ENCODE peak calls at places on chromosomes 6 and 20, in four cellular contexts. One of them, this sample, is unnamed.

GRCh38 chr20:58260006-58260405 is 31.6 kb upstream of the ANKRD60 start:
- DNase-seq in GM23248: no peak
- DNase-seq in mesendoderm: no peak
- DNase-seq in PC-3: no peak
- DNase-seq in this sample: no peak

GRCh38 chr6:40409716-40410397 is 177.3 kb downstream of the LRFN2 start:
- DNase-seq in GM23248: no peak
- DNase-seq in mesendoderm: peak; percentile 57
- DNase-seq in PC-3: no peak
- DNase-seq in this sample: no peak

GRCh38 chr20:37346232-37346525 is 239 bp downstream of the SRC start:
- DNase-seq in GM23248: peak; percentile 58
- DNase-seq in mesendoderm: no peak
- DNase-seq in PC-3: no peak
- DNase-seq in this sample: no peak

GRCh38 chr6:27517238-27517637 is 44.3 kb upstream of the ZNF184 start:
- DNase-seq in GM23248: no peak
- DNase-seq in mesendoderm: no peak
- DNase-seq in PC-3: no peak
- DNase-seq in this sample: no peak

GRCh38 chr6:101226677-101227135 is 166.8 kb upstream of the GRIK2 start:
- DNase-seq in GM23248: peak; percentile 3
- DNase-seq in mesendoderm: peak; percentile 91
- DNase-seq in PC-3: peak; percentile 82
- DNase-seq in this sample: peak; percentile 94

GRCh38 chr20:47544852-47545251 is 43.2 kb downstream of the NCOA3 start:
- DNase-seq in GM23248: peak; percentile 54
- DNase-seq in mesendoderm: no peak
- DNase-seq in PC-3: no peak
- DNase-seq in this sample: no peak

GRCh38 chr20:8557711-8558110 is 425.6 kb downstream of the PLCB1 start:
- DNase-seq in GM23248: peak; percentile 50
- DNase-seq in mesendoderm: no peak
- DNase-seq in PC-3: no peak
- DNase-seq in this sample: no peak

GRCh38 chr6:5606546-5606945 is 345.2 kb downstream of the FARS2 start:
- DNase-seq in GM23248: no peak
- DNase-seq in mesendoderm: no peak
- DNase-seq in PC-3: no peak
- DNase-seq in this sample: no peak

GRCh38 chr20:5973172-5973571 is 22.7 kb downstream of the MCM8 start:
- DNase-seq in GM23248: peak; percentile 42
- DNase-seq in mesendoderm: no peak
- DNase-seq in PC-3: peak; percentile 97
- DNase-seq in this sample: no peak

GRCh38 chr6:36733300-36733699 is 35.7 kb downstream of the RAB44 start:
- DNase-seq in GM23248: no peak
- DNase-seq in mesendoderm: no peak
- DNase-seq in PC-3: no peak
- DNase-seq in this sample: no peak
- H3K4me3 ChIP-seq in GM23248: no peak overlapping the region
- H3K4me3 ChIP-seq in mesendoderm: no peak overlapping the region
- H3K4me3 ChIP-seq in PC-3: no peak overlapping the region
- H3K4me3 ChIP-seq in this sample: no peak overlapping the region

GRCh38 chr20:50085481-50086365 is 27.2 kb downstream of the UBE2V1 start:
- DNase-seq in GM23248: peak; percentile 71
- DNase-seq in mesendoderm: peak; percentile 84
- DNase-seq in PC-3: peak; percentile 75
- DNase-seq in this sample: peak; percentile 81
- H3K9ac ChIP-seq in GM23248: peak overlapping the region; percentile 51
- H3K9ac ChIP-seq in mesendoderm: peak overlapping the region; percentile 54
- H3K9ac ChIP-seq in PC-3: no peak overlapping the region
- H3K9ac ChIP-seq in this sample: peak overlapping the region; percentile 7

GRCh38 chr20:13783528-13783927 is 1.2 kb downstream of the ESF1 start:
- DNase-seq in GM23248: no peak
- DNase-seq in mesendoderm: no peak
- DNase-seq in PC-3: no peak
- DNase-seq in this sample: no peak
- H3K4me3 ChIP-seq in GM23248: peak overlapping the region; percentile 94
- H3K4me3 ChIP-seq in mesendoderm: no peak overlapping the region
- H3K4me3 ChIP-seq in PC-3: peak overlapping the region; percentile 82
- H3K4me3 ChIP-seq in this sample: peak overlapping the region; percentile 100

GRCh38 chr20:52103911-52104545 is 87.6 kb downstream of the ZFP64 start:
- DNase-seq in GM23248: peak; percentile 30
- DNase-seq in mesendoderm: peak; percentile 92
- DNase-seq in PC-3: no peak
- DNase-seq in this sample: peak; percentile 86

GRCh38 chr20:52103469-52103910 is 88.1 kb downstream of the ZFP64 start:
- DNase-seq in GM23248: peak; percentile 61
- DNase-seq in mesendoderm: peak; percentile 82
- DNase-seq in PC-3: no peak
- DNase-seq in this sample: peak; percentile 75

GRCh38 chr20:52104546-52105044 is 87.0 kb downstream of the ZFP64 start:
- DNase-seq in GM23248: peak; percentile 49
- DNase-seq in mesendoderm: peak; percentile 91
- DNase-seq in PC-3: no peak
- DNase-seq in this sample: peak; percentile 89

GRCh38 chr20:52102126-52102525 is 89.5 kb downstream of the ZFP64 start:
- DNase-seq in GM23248: no peak
- DNase-seq in mesendoderm: peak; percentile 32
- DNase-seq in PC-3: no peak
- DNase-seq in this sample: no peak

DNA sequence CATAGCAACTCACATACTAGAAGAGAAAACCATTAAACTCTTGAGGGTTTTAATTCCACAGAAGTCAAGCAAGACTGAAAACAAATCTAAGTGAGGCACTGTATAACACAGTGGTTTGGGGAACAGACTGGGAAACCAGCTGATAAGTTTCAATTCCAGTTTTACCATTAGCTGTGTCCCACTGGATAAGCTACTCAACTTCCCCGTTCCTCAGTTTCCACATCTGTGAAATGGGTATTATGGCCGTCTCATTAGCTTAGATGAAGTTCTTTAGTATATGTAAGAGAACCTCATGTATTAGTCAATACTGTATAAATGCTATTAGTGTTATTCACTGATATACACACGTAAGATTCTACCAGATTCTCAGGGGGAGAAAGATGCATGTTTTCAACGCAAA is 89.0 kb downstream of the ZFP64 start:
- DNase-seq in GM23248: no peak
- DNase-seq in mesendoderm: no peak
- DNase-seq in PC-3: no peak
- DNase-seq in this sample: no peak
- H3K9ac ChIP-seq in GM23248: no peak overlapping the region
- H3K9ac ChIP-seq in mesendoderm: no peak overlapping the region
- H3K9ac ChIP-seq in PC-3: no peak overlapping the region
- H3K9ac ChIP-seq in this sample: no peak overlapping the region

GRCh38 chr6:129766959-129767728 is 57.2 kb upstream of the ARHGAP18 start:
- DNase-seq in GM23248: peak; percentile 73
- DNase-seq in mesendoderm: peak; percentile 78
- DNase-seq in PC-3: peak; percentile 28
- DNase-seq in this sample: peak; percentile 87

GRCh38 chr6:129765008-129765407 is 55.0 kb upstream of the ARHGAP18 start:
- DNase-seq in GM23248: no peak
- DNase-seq in mesendoderm: no peak
- DNase-seq in PC-3: no peak
- DNase-seq in this sample: peak; percentile 57

GRCh38 chr6:129773304-129773703 is 63.3 kb upstream of the ARHGAP18 start:
- DNase-seq in GM23248: no peak
- DNase-seq in mesendoderm: no peak
- DNase-seq in PC-3: no peak
- DNase-seq in this sample: no peak

GRCh38 chr6:129767776-129768490 is 58.0 kb upstream of the ARHGAP18 start:
- DNase-seq in GM23248: no peak
- DNase-seq in mesendoderm: no peak
- DNase-seq in PC-3: no peak
- DNase-seq in this sample: no peak
- H3K4me3 ChIP-seq in GM23248: peak overlapping the region; percentile 78
- H3K4me3 ChIP-seq in mesendoderm: no peak overlapping the region
- H3K4me3 ChIP-seq in PC-3: peak overlapping the region; percentile 69
- H3K4me3 ChIP-seq in this sample: peak overlapping the region; percentile 72

DNA sequence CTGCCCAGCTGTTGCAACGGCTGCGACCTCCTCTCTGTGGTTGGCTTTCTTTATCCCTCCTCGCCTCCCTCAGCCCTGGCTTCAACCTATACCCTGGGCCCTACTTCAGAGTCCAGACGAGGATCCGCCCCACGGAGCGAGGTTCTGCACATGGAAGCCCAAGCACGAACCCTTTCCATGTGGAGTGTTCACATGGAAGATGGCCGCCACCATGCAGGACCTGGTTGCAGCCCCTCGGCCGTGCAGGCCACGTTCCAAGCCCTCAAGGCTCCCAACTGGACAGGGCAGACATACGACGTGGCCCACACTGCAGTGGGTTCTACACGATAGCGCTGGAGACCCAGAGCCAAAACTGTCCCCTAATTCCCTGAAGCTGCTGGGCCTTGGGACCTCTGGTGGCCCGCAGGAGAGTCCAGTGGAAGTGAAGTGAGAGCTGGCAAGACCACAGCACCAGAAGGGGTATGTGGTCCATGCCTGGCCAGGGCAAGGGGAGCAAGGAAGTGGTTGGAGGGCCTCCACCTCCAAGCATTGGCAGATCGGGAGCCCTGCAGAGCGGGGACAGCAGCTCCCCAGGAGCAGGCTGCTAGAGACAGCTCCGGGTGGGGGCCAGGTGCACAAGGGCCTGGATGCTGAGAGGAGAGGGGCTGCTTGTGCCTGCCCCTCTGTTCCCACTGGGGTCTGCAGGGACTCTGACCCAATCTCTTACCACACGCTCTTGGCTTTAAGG is 69.8 kb downstream of the GINS1 start:
- DNase-seq in GM23248: no peak
- DNase-seq in mesendoderm: no peak
- DNase-seq in PC-3: no peak
- DNase-seq in this sample: no peak
- H3K9ac ChIP-seq in GM23248: no peak overlapping the region
- H3K9ac ChIP-seq in mesendoderm: no peak overlapping the region
- H3K9ac ChIP-seq in PC-3: no peak overlapping the region
- H3K9ac ChIP-seq in this sample: no peak overlapping the region

DNA sequence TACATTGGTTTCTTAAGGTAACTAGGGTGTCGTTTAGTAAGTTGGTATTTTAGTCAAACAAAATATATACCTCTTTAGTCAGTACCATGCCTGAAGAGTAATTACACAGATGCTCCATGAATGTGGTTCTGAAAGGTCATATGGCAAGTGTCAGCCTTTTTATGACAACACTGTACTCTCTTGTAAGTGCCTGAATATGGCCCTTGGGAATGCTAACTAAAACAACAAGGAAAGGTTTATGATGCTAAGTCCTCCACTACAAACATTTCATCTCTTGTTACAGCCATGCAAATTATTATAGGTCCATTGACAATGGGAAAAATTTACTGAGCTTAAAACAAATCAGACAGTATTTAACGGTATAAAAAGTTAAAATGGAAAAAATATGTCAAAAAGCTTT is 39.0 kb upstream of the SUPT3H start:
- DNase-seq in GM23248: peak; percentile 46
- DNase-seq in mesendoderm: no peak
- DNase-seq in PC-3: no peak
- DNase-seq in this sample: no peak
- H3K4me3 ChIP-seq in GM23248: no peak overlapping the region
- H3K4me3 ChIP-seq in mesendoderm: no peak overlapping the region
- H3K4me3 ChIP-seq in PC-3: no peak overlapping the region
- H3K4me3 ChIP-seq in this sample: no peak overlapping the region

GRCh38 chr20:41072099-41072798 is 43.6 kb downstream of the TOP1 start:
- DNase-seq in GM23248: peak; percentile 91
- DNase-seq in mesendoderm: no peak
- DNase-seq in PC-3: peak; percentile 90
- DNase-seq in this sample: no peak
- H3K9ac ChIP-seq in GM23248: peak overlapping the region; percentile 22
- H3K9ac ChIP-seq in mesendoderm: no peak overlapping the region
- H3K9ac ChIP-seq in PC-3: peak overlapping the region; percentile 19
- H3K9ac ChIP-seq in this sample: no peak overlapping the region

This sample was measured in endodermal cell.